ENCODE peak calls at places on chromosomes 1 and 21, in six cellular contexts. J is PC-3, O is A549, I is breast epithelium, W is left ventricle myocardium inferior, F is HepG2. R is an unnamed sample.
A peak's percentile ranks its signal among the peaks of the same experiment; 100 is the strongest.

GRCh38 chr1:38025233-38025632 is 12.7 kb downstream of the UTP11 start:
- DNase-seq in J (no peak), O (no peak), I (no peak), W (no peak), F (no peak), R (no peak)

GRCh38 chr21:27572681-27573080 is 605.8 kb upstream of the ADAMTS5 start:
- DNase-seq in J (peak; percentile 53), O (no peak), I (no peak), W (no peak), F (no peak), R (no peak)

GRCh38 chr1:92342401-92342800 is 43.5 kb downstream of the RPAP2 start:
- DNase-seq in J (no peak), O (no peak), I (no peak), W (no peak), F (no peak), R (no peak)

GRCh38 chr1:56461158-56462127 is 117.9 kb downstream of the PLPP3 start:
- DNase-seq in J (no peak), O (no peak), I (no peak), W (no peak), F (peak; percentile 95), R (no peak)

GRCh38 chr1:178540646-178541045 is 27.7 kb downstream of the TEX35 start:
- DNase-seq in J (peak; percentile 55), O (no peak), I (no peak), W (no peak), F (no peak), R (no peak)

GRCh38 chr1:28663871-28664470 is 4.6 kb upstream of the GMEB1 start:
- DNase-seq in J (no peak), O (no peak), I (no peak), W (no peak), F (no peak), R (no peak)

GRCh38 chr1:202871367-202871766 is 17.6 kb downstream of the RABIF start:
- DNase-seq in J (peak; percentile 36), O (no peak), I (no peak), W (no peak), F (no peak), R (no peak)

GRCh38 chr1:40936878-40937484 is 42.5 kb upstream of the CTPS1 start:
- DNase-seq in J (no peak), O (no peak), I (no peak), W (no peak), F (no peak), R (no peak)

GRCh38 chr1:21564521-21565095 is 55.4 kb downstream of the ALPL start:
- DNase-seq in J (peak; percentile 4), O (no peak), I (no peak), W (no peak), F (no peak), R (no peak)

GRCh38 chr1:31708324-31708723 is 4.5 kb upstream of the COL16A1 start:
- DNase-seq in J (no peak), O (no peak), I (no peak), W (no peak), F (no peak), R (no peak)

GRCh38 chr1:5393146-5393545 is 599.1 kb downstream of the NPHP4 start:
- DNase-seq in J (no peak), O (no peak), I (no peak), W (no peak), F (no peak), R (no peak)

GRCh38 chr1:39872698-39873097 is 10.6 kb downstream of the TRIT1 start:
- DNase-seq in J (no peak), O (no peak), I (no peak), W (no peak), F (no peak), R (no peak)

GRCh38 chr1:207619833-207620572 is 24.9 kb upstream of the CR1L start:
- DNase-seq in J (peak; percentile 81), O (peak; percentile 55), I (no peak), W (no peak), F (peak; percentile 35), R (no peak)

GRCh38 chr1:30872033-30872947 is 36.3 kb downstream of the SDC3 start:
- DNase-seq in J (no peak), O (peak; percentile 10), I (no peak), W (no peak), F (no peak), R (no peak)

GRCh38 chr1:1059494-1060280 is 14.4 kb downstream of the RNF223 start:
- DNase-seq in J (peak; percentile 97), O (peak; percentile 68), I (peak; percentile 85), W (peak; percentile 89), F (peak; percentile 66), R (peak; percentile 98)

GRCh38 chr1:35573198-35573775 is at the start of gene TFAP2E:
- DNase-seq in J (peak; percentile 46), O (peak; percentile 38), I (no peak), W (no peak), F (no peak), R (no peak)

GRCh38 chr21:43284700-43285099 is 115.9 kb downstream of the CRYAA start:
- DNase-seq in J (no peak), O (no peak), I (no peak), W (no peak), F (no peak), R (no peak)

GRCh38 chr1:46960250-46960649 is 19.0 kb upstream of the CYP4A11 start:
- DNase-seq in J (peak; percentile 3), O (no peak), I (no peak), W (no peak), F (no peak), R (no peak)

GRCh38 chr1:78045850-78046778 is at the start of gene GIPC2:
- DNase-seq in J (no peak), O (no peak), I (no peak), W (peak; percentile 23), F (peak; percentile 31), R (peak; percentile 74)

GRCh38 chr1:161166669-161167548 is 683 bp downstream of the PPOX start:
- DNase-seq in J (no peak), O (no peak), I (no peak), W (no peak), F (no peak), R (no peak)

GRCh38 chr1:166155108-166155507 is 11.7 kb downstream of the FAM78B start:
- DNase-seq in J (no peak), O (no peak), I (no peak), W (no peak), F (no peak), R (no peak)

GRCh38 chr1:21651214-21652042 is 17.7 kb downstream of the RAP1GAP start:
- DNase-seq in J (peak; percentile 43), O (peak; percentile 30), I (no peak), W (no peak), F (no peak), R (peak; percentile 59)

GRCh38 chr1:231971397-231972233 is 345.0 kb downstream of the DISC1 start:
- DNase-seq in J (peak; percentile 23), O (no peak), I (no peak), W (no peak), F (no peak), R (no peak)

GRCh38 chr1:4699724-4700301 is 45.4 kb downstream of the AJAP1 start:
- DNase-seq in J (no peak), O (no peak), I (no peak), W (no peak), F (no peak), R (no peak)

GRCh38 chr1:152917794-152918193 is 9.4 kb downstream of the IVL start:
- DNase-seq in J (peak; percentile 12), O (no peak), I (no peak), W (no peak), F (peak; percentile 30), R (no peak)

GRCh38 chr21:44865561-44866280 is 7.8 kb downstream of the PTTG1IP start:
- DNase-seq in J (peak; percentile 43), O (no peak), I (no peak), W (no peak), F (no peak), R (no peak)

GRCh38 chr1:35650416-35650815 is 9.1 kb upstream of the PSMB2 start:
- DNase-seq in J (no peak), O (no peak), I (no peak), W (no peak), F (no peak), R (no peak)

GRCh38 chr1:12447301-12447700 is 170.7 kb downstream of the DHRS3 start:
- DNase-seq in J (no peak), O (no peak), I (no peak), W (no peak), F (no peak), R (no peak)
- H3K4me1 ChIP-seq in J (no peaks in the 10 kb centered on the region), O (peaks cover 18% of the 10 kb centered on the region), I (peaks cover 6% of the 10 kb centered on the region), W (peaks cover 70% of the 10 kb centered on the region), F (peaks cover 34% of the 10 kb centered on the region), R (peaks cover 8% of the 10 kb centered on the region)

GRCh38 chr1:154663656-154664055 is 55.7 kb upstream of the ADAR start:
- DNase-seq in J (no peak), O (peak; percentile 16), I (no peak), W (no peak), F (no peak), R (no peak)
- TF ChIP-seq CTCF in J (peak; percentile 20), O (no peak), I (no peak), W (peak; percentile 28), F (no peak), R (no peak)

GRCh38 chr1:225021037-225021436 is 91.6 kb downstream of the DNAH14 start:
- DNase-seq in J (no peak), O (no peak), I (no peak), W (no peak), F (no peak), R (no peak)
- H3K4me3 ChIP-seq in J (no peak overlapping the region), O (no peak overlapping the region), I (no peak overlapping the region), W (no peak overlapping the region), F (no peak overlapping the region), R (no peak overlapping the region)

GRCh38 chr1:8367571-8368184 is 49.8 kb downstream of the SLC45A1 start:
- DNase-seq in J (no peak), O (no peak), I (no peak), W (no peak), F (no peak), R (no peak)
- H3K4me1 ChIP-seq in J (no peaks in the 10 kb centered on the region), O (peaks cover 4% of the 10 kb centered on the region), I (peaks cover 2% of the 10 kb centered on the region), W (peaks cover 100% of the 10 kb centered on the region), F (peaks cover 58% of the 10 kb centered on the region), R (peaks cover 13% of the 10 kb centered on the region)

GRCh38 chr1:10635992-10636391 is 160.5 kb downstream of the CASZ1 start:
- DNase-seq in J (no peak), O (no peak), I (peak; percentile 95), W (no peak), F (no peak), R (no peak)

GRCh38 chr1:10633416-10633815 is 158.7 kb downstream of the PEX14 start:
- DNase-seq in J (no peak), O (no peak), I (no peak), W (no peak), F (no peak), R (no peak)

GRCh38 chr1:10634075-10634427 is 159.3 kb downstream of the PEX14 start:
- DNase-seq in J (no peak), O (no peak), I (no peak), W (no peak), F (no peak), R (no peak)

GRCh38 chr1:10635385-10635896 is 160.7 kb downstream of the PEX14 start:
- DNase-seq in J (peak; percentile 79), O (no peak), I (no peak), W (no peak), F (no peak), R (no peak)

GRCh38 chr1:10634428-10635384 is 160.0 kb downstream of the PEX14 start:
- DNase-seq in J (peak; percentile 5), O (no peak), I (no peak), W (no peak), F (no peak), R (no peak)
- TF ChIP-seq CTCF in J (peak; percentile 51), O (no peak), I (no peak), W (no peak), F (peak; percentile 26), R (no peak)